ENCODE peak calls at places on chromosomes 4 and X, in nine cellular contexts. One of them, this sample, is unnamed.

GRCh38 chrX:47311857-47312774 is 58.3 kb upstream of the ZNF157 start:
- DNase-seq in tibial artery: no peak
- DNase-seq in HCT116: peak; percentile 35
- DNase-seq in fibroblast of lung: peak; percentile 55
- DNase-seq in mucosa of descending colon: no peak
- DNase-seq in dorsolateral prefrontal cortex: peak; percentile 42
- DNase-seq in AG10803: peak; percentile 71
- DNase-seq in MM.1S: no peak
- DNase-seq in breast epithelium: no peak
- DNase-seq in this sample: peak; percentile 43

GRCh38 chrX:37905436-37906147 is 58.2 kb upstream of the DYNLT3 start:
- DNase-seq in breast epithelium: no peak
- DNase-seq in dorsolateral prefrontal cortex: no peak
- DNase-seq in HCT116: no peak
- DNase-seq in mucosa of descending colon: peak; percentile 46
- DNase-seq in AG10803: peak; percentile 0
- DNase-seq in fibroblast of lung: peak; percentile 75
- DNase-seq in tibial artery: no peak
- DNase-seq in MM.1S: no peak
- DNase-seq in this sample: no peak

GRCh38 chr4:149987330-149987751 is 90.9 kb upstream of the DCLK2 start:
- DNase-seq in mucosa of descending colon: no peak
- DNase-seq in dorsolateral prefrontal cortex: no peak
- DNase-seq in fibroblast of lung: no peak
- DNase-seq in MM.1S: no peak
- DNase-seq in tibial artery: no peak
- DNase-seq in HCT116: no peak
- DNase-seq in breast epithelium: no peak
- DNase-seq in AG10803: peak; percentile 54
- DNase-seq in this sample: no peak

GRCh38 chrX:30275498-30275897 is 28.6 kb downstream of the MAGEB1 start:
- DNase-seq in MM.1S: no peak
- DNase-seq in fibroblast of lung: no peak
- DNase-seq in tibial artery: no peak
- DNase-seq in AG10803: peak; percentile 24
- DNase-seq in HCT116: peak; percentile 15
- DNase-seq in dorsolateral prefrontal cortex: no peak
- DNase-seq in breast epithelium: no peak
- DNase-seq in mucosa of descending colon: no peak
- DNase-seq in this sample: no peak

GRCh38 chr4:40710484-40711269 is 39.1 kb upstream of the NSUN7 start:
- DNase-seq in AG10803: peak; percentile 21
- DNase-seq in MM.1S: no peak
- DNase-seq in tibial artery: no peak
- DNase-seq in breast epithelium: no peak
- DNase-seq in dorsolateral prefrontal cortex: no peak
- DNase-seq in fibroblast of lung: no peak
- DNase-seq in HCT116: no peak
- DNase-seq in mucosa of descending colon: no peak
- DNase-seq in this sample: no peak

GRCh38 chr4:80465238-80465637 is 129.7 kb downstream of the CFAP299 start:
- DNase-seq in dorsolateral prefrontal cortex: no peak
- DNase-seq in breast epithelium: no peak
- DNase-seq in HCT116: no peak
- DNase-seq in fibroblast of lung: no peak
- DNase-seq in mucosa of descending colon: no peak
- DNase-seq in tibial artery: no peak
- DNase-seq in MM.1S: no peak
- DNase-seq in AG10803: peak; percentile 28
- DNase-seq in this sample: no peak

GRCh38 chr4:680931-681645 is 6.7 kb downstream of the MYL5 start:
- DNase-seq in MM.1S: no peak
- DNase-seq in fibroblast of lung: no peak
- DNase-seq in dorsolateral prefrontal cortex: no peak
- DNase-seq in AG10803: peak; percentile 34
- DNase-seq in HCT116: no peak
- DNase-seq in tibial artery: no peak
- DNase-seq in mucosa of descending colon: peak; percentile 83
- DNase-seq in breast epithelium: no peak
- DNase-seq in this sample: peak; percentile 83

GRCh38 chr4:146029939-146030710 is 91.5 kb upstream of the ZNF827 start:
- DNase-seq in AG10803: no peak
- DNase-seq in tibial artery: no peak
- DNase-seq in fibroblast of lung: no peak
- DNase-seq in mucosa of descending colon: peak; percentile 51
- DNase-seq in breast epithelium: no peak
- DNase-seq in HCT116: no peak
- DNase-seq in MM.1S: no peak
- DNase-seq in dorsolateral prefrontal cortex: no peak
- DNase-seq in this sample: peak; percentile 72

GRCh38 chr4:38591617-38592337 is 72.2 kb upstream of the KLF3 start:
- DNase-seq in dorsolateral prefrontal cortex: no peak
- DNase-seq in MM.1S: no peak
- DNase-seq in breast epithelium: peak; percentile 50
- DNase-seq in HCT116: no peak
- DNase-seq in tibial artery: no peak
- DNase-seq in fibroblast of lung: peak; percentile 18
- DNase-seq in mucosa of descending colon: no peak
- DNase-seq in AG10803: no peak
- DNase-seq in this sample: no peak

GRCh38 chr4:136651278-136651667 is 881.0 kb downstream of the PCDH18 start:
- DNase-seq in HCT116: no peak
- DNase-seq in dorsolateral prefrontal cortex: no peak
- DNase-seq in breast epithelium: no peak
- DNase-seq in tibial artery: no peak
- DNase-seq in AG10803: no peak
- DNase-seq in MM.1S: no peak
- DNase-seq in mucosa of descending colon: no peak
- DNase-seq in fibroblast of lung: peak; percentile 18
- DNase-seq in this sample: no peak

GRCh38 chr4:65538571-65538970 is 131.7 kb downstream of the EPHA5 start:
- DNase-seq in fibroblast of lung: peak; percentile 83
- DNase-seq in HCT116: no peak
- DNase-seq in dorsolateral prefrontal cortex: no peak
- DNase-seq in mucosa of descending colon: no peak
- DNase-seq in breast epithelium: no peak
- DNase-seq in MM.1S: no peak
- DNase-seq in tibial artery: no peak
- DNase-seq in AG10803: no peak
- DNase-seq in this sample: no peak

GRCh38 chr4:83723609-83724008 is 187.7 kb downstream of the GPAT3 start:
- DNase-seq in mucosa of descending colon: no peak
- DNase-seq in breast epithelium: no peak
- DNase-seq in HCT116: no peak
- DNase-seq in dorsolateral prefrontal cortex: no peak
- DNase-seq in MM.1S: no peak
- DNase-seq in fibroblast of lung: no peak
- DNase-seq in tibial artery: no peak
- DNase-seq in AG10803: no peak
- DNase-seq in this sample: no peak

GRCh38 chr4:25654971-25655963 is at the start of gene SLC34A2:
- DNase-seq in HCT116: no peak
- DNase-seq in fibroblast of lung: no peak
- DNase-seq in tibial artery: no peak
- DNase-seq in breast epithelium: peak; percentile 23
- DNase-seq in MM.1S: no peak
- DNase-seq in dorsolateral prefrontal cortex: no peak
- DNase-seq in AG10803: no peak
- DNase-seq in mucosa of descending colon: no peak
- DNase-seq in this sample: peak; percentile 15

GRCh38 chr4:143599827-143600226 is 86.3 kb downstream of the SMARCA5 start:
- DNase-seq in breast epithelium: no peak
- DNase-seq in fibroblast of lung: no peak
- DNase-seq in tibial artery: no peak
- DNase-seq in AG10803: no peak
- DNase-seq in mucosa of descending colon: no peak
- DNase-seq in MM.1S: no peak
- DNase-seq in dorsolateral prefrontal cortex: no peak
- DNase-seq in HCT116: no peak
- DNase-seq in this sample: no peak

GRCh38 chrX:152817082-152817744 is 13.3 kb downstream of the CETN2 start:
- DNase-seq in breast epithelium: no peak
- DNase-seq in dorsolateral prefrontal cortex: peak; percentile 53
- DNase-seq in tibial artery: no peak
- DNase-seq in HCT116: no peak
- DNase-seq in MM.1S: no peak
- DNase-seq in AG10803: peak; percentile 37
- DNase-seq in mucosa of descending colon: no peak
- DNase-seq in fibroblast of lung: peak; percentile 29
- DNase-seq in this sample: peak; percentile 26

GRCh38 chr4:169079942-169080827 is 70.1 kb upstream of the CBR4 start:
- DNase-seq in mucosa of descending colon: peak; percentile 67
- DNase-seq in tibial artery: peak; percentile 74
- DNase-seq in MM.1S: no peak
- DNase-seq in HCT116: no peak
- DNase-seq in fibroblast of lung: peak; percentile 84
- DNase-seq in AG10803: peak; percentile 46
- DNase-seq in dorsolateral prefrontal cortex: no peak
- DNase-seq in breast epithelium: no peak
- DNase-seq in this sample: no peak

GRCh38 chrX:131792789-131793462 is 230.2 kb upstream of the STK26 start:
- DNase-seq in HCT116: no peak
- DNase-seq in tibial artery: no peak
- DNase-seq in MM.1S: peak; percentile 89
- DNase-seq in breast epithelium: peak; percentile 91
- DNase-seq in dorsolateral prefrontal cortex: peak; percentile 77
- DNase-seq in fibroblast of lung: peak; percentile 81
- DNase-seq in AG10803: peak; percentile 42
- DNase-seq in mucosa of descending colon: peak; percentile 76
- DNase-seq in this sample: peak; percentile 92

GRCh38 chrX:131795442-131796229 is 227.5 kb upstream of the STK26 start:
- DNase-seq in AG10803: no peak
- DNase-seq in HCT116: no peak
- DNase-seq in MM.1S: no peak
- DNase-seq in mucosa of descending colon: no peak
- DNase-seq in tibial artery: no peak
- DNase-seq in breast epithelium: no peak
- DNase-seq in fibroblast of lung: no peak
- DNase-seq in dorsolateral prefrontal cortex: no peak
- DNase-seq in this sample: peak; percentile 28

GRCh38 chrX:131791608-131792355 is 231.3 kb upstream of the STK26 start:
- DNase-seq in breast epithelium: no peak
- DNase-seq in HCT116: no peak
- DNase-seq in tibial artery: no peak
- DNase-seq in MM.1S: no peak
- DNase-seq in fibroblast of lung: no peak
- DNase-seq in dorsolateral prefrontal cortex: no peak
- DNase-seq in mucosa of descending colon: no peak
- DNase-seq in AG10803: no peak
- DNase-seq in this sample: no peak

GRCh38 chrX:131789664-131790063 is 233.4 kb upstream of the STK26 start:
- DNase-seq in HCT116: no peak
- DNase-seq in MM.1S: peak; percentile 51
- DNase-seq in dorsolateral prefrontal cortex: no peak
- DNase-seq in AG10803: no peak
- DNase-seq in tibial artery: no peak
- DNase-seq in fibroblast of lung: no peak
- DNase-seq in breast epithelium: no peak
- DNase-seq in mucosa of descending colon: no peak
- DNase-seq in this sample: no peak

GRCh38 chrX:131792356-131792749 is 230.7 kb upstream of the STK26 start:
- DNase-seq in AG10803: peak; percentile 23
- DNase-seq in mucosa of descending colon: peak; percentile 88
- DNase-seq in MM.1S: peak; percentile 92
- DNase-seq in HCT116: no peak
- DNase-seq in tibial artery: no peak
- DNase-seq in dorsolateral prefrontal cortex: peak; percentile 86
- DNase-seq in fibroblast of lung: peak; percentile 83
- DNase-seq in breast epithelium: peak; percentile 94
- DNase-seq in this sample: peak; percentile 94
- TF ChIP-seq CTCF in AG10803: no peak
- TF ChIP-seq CTCF in mucosa of descending colon: no peak
- TF ChIP-seq CTCF in MM.1S: peak; percentile 38
- TF ChIP-seq CTCF in HCT116: no peak
- TF ChIP-seq CTCF in tibial artery: no peak
- TF ChIP-seq CTCF in dorsolateral prefrontal cortex: peak; percentile 67
- TF ChIP-seq CTCF in fibroblast of lung: no peak
- TF ChIP-seq CTCF in breast epithelium: peak; percentile 69
- TF ChIP-seq CTCF in this sample: no peak

DNA sequence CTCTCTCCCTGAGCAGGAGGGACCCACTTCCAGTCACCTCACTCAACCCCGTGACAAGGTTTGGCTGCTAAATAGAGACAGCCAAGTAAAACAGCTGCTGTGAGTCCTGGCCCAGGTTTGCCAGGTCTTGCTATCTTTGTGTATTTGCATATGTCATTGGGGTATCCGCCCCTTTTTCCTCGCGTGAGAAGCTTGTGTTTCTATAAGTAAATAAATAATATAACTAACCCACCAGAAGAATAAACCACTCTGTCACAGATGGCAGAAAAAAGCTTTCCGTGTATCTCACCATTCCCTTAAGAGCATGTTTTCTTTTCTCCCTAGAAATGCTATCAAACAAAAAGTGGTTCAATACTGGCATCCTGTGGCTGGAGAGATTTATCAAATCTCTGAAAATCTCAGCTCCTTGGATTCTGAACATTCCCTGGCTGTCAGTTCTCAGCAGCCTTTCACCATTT is 66.8 kb downstream of the SLC7A11 start:
- DNase-seq in fibroblast of lung: peak; percentile 49
- DNase-seq in breast epithelium: no peak
- DNase-seq in MM.1S: no peak
- DNase-seq in dorsolateral prefrontal cortex: no peak
- DNase-seq in HCT116: no peak
- DNase-seq in AG10803: no peak
- DNase-seq in mucosa of descending colon: no peak
- DNase-seq in tibial artery: no peak
- DNase-seq in this sample: peak; percentile 19
- TF ChIP-seq CTCF in fibroblast of lung: no peak
- TF ChIP-seq CTCF in breast epithelium: no peak
- TF ChIP-seq CTCF in MM.1S: no peak
- TF ChIP-seq CTCF in dorsolateral prefrontal cortex: peak; percentile 45
- TF ChIP-seq CTCF in HCT116: no peak
- TF ChIP-seq CTCF in AG10803: no peak
- TF ChIP-seq CTCF in mucosa of descending colon: no peak
- TF ChIP-seq CTCF in tibial artery: no peak
- TF ChIP-seq CTCF in this sample: no peak

DNA sequence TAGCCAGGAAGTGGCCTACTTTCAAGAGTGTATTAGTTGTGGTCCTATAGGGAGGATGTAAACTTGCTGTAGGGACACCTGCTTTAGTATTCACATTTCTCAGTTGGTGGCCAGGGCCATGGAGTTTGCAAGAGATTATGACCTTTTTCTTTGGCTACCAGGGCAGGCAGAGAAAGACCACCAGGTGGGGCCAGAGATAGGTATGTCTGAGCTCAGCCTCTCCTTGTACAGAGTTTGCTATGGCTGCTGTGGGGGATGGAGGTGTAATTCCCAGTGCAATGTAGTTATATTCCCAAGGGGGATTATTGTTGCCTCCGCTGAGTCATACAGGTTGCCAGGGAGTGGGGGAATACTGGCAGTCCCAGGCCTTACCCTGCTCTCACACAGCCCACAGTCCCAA is 26.3 kb upstream of the DACH2 start:
- DNase-seq in tibial artery: no peak
- DNase-seq in HCT116: no peak
- DNase-seq in AG10803: no peak
- DNase-seq in breast epithelium: no peak
- DNase-seq in MM.1S: no peak
- DNase-seq in dorsolateral prefrontal cortex: no peak
- DNase-seq in mucosa of descending colon: no peak
- DNase-seq in fibroblast of lung: no peak
- DNase-seq in this sample: no peak
- TF ChIP-seq CTCF in tibial artery: no peak
- TF ChIP-seq CTCF in HCT116: no peak
- TF ChIP-seq CTCF in AG10803: no peak
- TF ChIP-seq CTCF in breast epithelium: no peak
- TF ChIP-seq CTCF in MM.1S: no peak
- TF ChIP-seq CTCF in dorsolateral prefrontal cortex: no peak
- TF ChIP-seq CTCF in mucosa of descending colon: no peak
- TF ChIP-seq CTCF in fibroblast of lung: no peak
- TF ChIP-seq CTCF in this sample: no peak

GRCh38 chr4:73187325-73187724 is 71.3 kb downstream of the ANKRD17 start:
- DNase-seq in AG10803: no peak
- DNase-seq in dorsolateral prefrontal cortex: no peak
- DNase-seq in tibial artery: no peak
- DNase-seq in mucosa of descending colon: no peak
- DNase-seq in HCT116: no peak
- DNase-seq in MM.1S: no peak
- DNase-seq in fibroblast of lung: peak; percentile 36
- DNase-seq in breast epithelium: no peak
- DNase-seq in this sample: no peak
- TF ChIP-seq CTCF in AG10803: no peak
- TF ChIP-seq CTCF in dorsolateral prefrontal cortex: no peak
- TF ChIP-seq CTCF in tibial artery: no peak
- TF ChIP-seq CTCF in mucosa of descending colon: no peak
- TF ChIP-seq CTCF in HCT116: no peak
- TF ChIP-seq CTCF in MM.1S: no peak
- TF ChIP-seq CTCF in fibroblast of lung: no peak
- TF ChIP-seq CTCF in breast epithelium: no peak
- TF ChIP-seq CTCF in this sample: no peak

This sample was measured in transverse colon.